ENCODE peak calls at places on chromosomes 13 and 19, in six cellular contexts. One of them, this sample, is unnamed.

GRCh38 chr19:2207991-2208860 is 27.9 kb downstream of the PLEKHJ1 start:
- DNase-seq in CD8-positive, alpha-beta memory T cell: no peak
- DNase-seq in lung: no peak
- DNase-seq in OCI-LY7: peak; percentile 56
- DNase-seq in caudate nucleus: peak; percentile 9
- DNase-seq in AML-193: no peak
- DNase-seq in this sample: peak; percentile 68

GRCh38 chr13:52001120-52001731 is 10.0 kb downstream of the ATP7B start:
- DNase-seq in lung: no peak
- DNase-seq in caudate nucleus: no peak
- DNase-seq in AML-193: peak; percentile 79
- DNase-seq in CD8-positive, alpha-beta memory T cell: peak; percentile 33
- DNase-seq in OCI-LY7: peak; percentile 75
- DNase-seq in this sample: no peak

GRCh38 chr19:20413705-20414104 is 151.9 kb downstream of the ZNF737 start:
- DNase-seq in AML-193: no peak
- DNase-seq in lung: no peak
- DNase-seq in caudate nucleus: no peak
- DNase-seq in CD8-positive, alpha-beta memory T cell: no peak
- DNase-seq in OCI-LY7: no peak
- DNase-seq in this sample: no peak

GRCh38 chr19:32539240-32539916 is 41.6 kb upstream of the PDCD5 start:
- DNase-seq in lung: no peak
- DNase-seq in CD8-positive, alpha-beta memory T cell: no peak
- DNase-seq in caudate nucleus: no peak
- DNase-seq in AML-193: no peak
- DNase-seq in OCI-LY7: no peak
- DNase-seq in this sample: no peak

GRCh38 chr13:42153371-42153770 is 104.9 kb downstream of the DGKH start:
- DNase-seq in OCI-LY7: no peak
- DNase-seq in AML-193: no peak
- DNase-seq in caudate nucleus: no peak
- DNase-seq in CD8-positive, alpha-beta memory T cell: no peak
- DNase-seq in lung: no peak
- DNase-seq in this sample: no peak

GRCh38 chr13:41767801-41768200 is 193.1 kb downstream of the VWA8 start:
- DNase-seq in AML-193: no peak
- DNase-seq in caudate nucleus: no peak
- DNase-seq in lung: no peak
- DNase-seq in CD8-positive, alpha-beta memory T cell: no peak
- DNase-seq in OCI-LY7: no peak
- DNase-seq in this sample: no peak

GRCh38 chr19:2774083-2774679 is 8.9 kb downstream of the SGTA start:
- DNase-seq in lung: no peak
- DNase-seq in CD8-positive, alpha-beta memory T cell: no peak
- DNase-seq in OCI-LY7: peak; percentile 63
- DNase-seq in AML-193: no peak
- DNase-seq in caudate nucleus: no peak
- DNase-seq in this sample: no peak

GRCh38 chr19:10872551-10873107 is 1.3 kb downstream of the CARM1 start:
- DNase-seq in CD8-positive, alpha-beta memory T cell: no peak
- DNase-seq in lung: no peak
- DNase-seq in caudate nucleus: no peak
- DNase-seq in AML-193: no peak
- DNase-seq in OCI-LY7: no peak
- DNase-seq in this sample: no peak

GRCh38 chr19:3980353-3981251 is 4.7 kb downstream of the EEF2 start:
- DNase-seq in AML-193: no peak
- DNase-seq in OCI-LY7: no peak
- DNase-seq in caudate nucleus: no peak
- DNase-seq in lung: no peak
- DNase-seq in CD8-positive, alpha-beta memory T cell: no peak
- DNase-seq in this sample: no peak

GRCh38 chr13:113905018-113905417 is 41.1 kb upstream of the GAS6 start:
- DNase-seq in AML-193: no peak
- DNase-seq in CD8-positive, alpha-beta memory T cell: no peak
- DNase-seq in OCI-LY7: no peak
- DNase-seq in lung: peak; percentile 11
- DNase-seq in caudate nucleus: no peak
- DNase-seq in this sample: no peak

GRCh38 chr19:38392707-38393308 is 4.3 kb downstream of the SPRED3 start:
- DNase-seq in CD8-positive, alpha-beta memory T cell: no peak
- DNase-seq in caudate nucleus: no peak
- DNase-seq in OCI-LY7: no peak
- DNase-seq in lung: no peak
- DNase-seq in AML-193: no peak
- DNase-seq in this sample: no peak

GRCh38 chr19:4976412-4977298 is 7.7 kb downstream of the KDM4B start:
- DNase-seq in OCI-LY7: no peak
- DNase-seq in CD8-positive, alpha-beta memory T cell: no peak
- DNase-seq in caudate nucleus: peak; percentile 69
- DNase-seq in lung: peak; percentile 80
- DNase-seq in AML-193: peak; percentile 99
- DNase-seq in this sample: no peak

GRCh38 chr19:17333611-17334413 is 843 bp downstream of the ANO8 start:
- DNase-seq in AML-193: peak; percentile 66
- DNase-seq in CD8-positive, alpha-beta memory T cell: peak; percentile 44
- DNase-seq in caudate nucleus: peak; percentile 57
- DNase-seq in lung: peak; percentile 53
- DNase-seq in OCI-LY7: peak; percentile 47
- DNase-seq in this sample: no peak

GRCh38 chr19:54045771-54046170 is 17.9 kb downstream of the VSTM1 start:
- DNase-seq in OCI-LY7: no peak
- DNase-seq in CD8-positive, alpha-beta memory T cell: no peak
- DNase-seq in AML-193: no peak
- DNase-seq in lung: no peak
- DNase-seq in caudate nucleus: no peak
- DNase-seq in this sample: no peak

GRCh38 chr19:16527971-16528521 is 14.2 kb downstream of the CHERP start:
- DNase-seq in caudate nucleus: no peak
- DNase-seq in AML-193: peak; percentile 21
- DNase-seq in CD8-positive, alpha-beta memory T cell: peak; percentile 36
- DNase-seq in OCI-LY7: peak; percentile 37
- DNase-seq in lung: no peak
- DNase-seq in this sample: peak; percentile 24

GRCh38 chr19:46728208-46728607 is 11.3 kb upstream of the PRKD2 start:
- DNase-seq in CD8-positive, alpha-beta memory T cell: no peak
- DNase-seq in lung: no peak
- DNase-seq in caudate nucleus: no peak
- DNase-seq in OCI-LY7: no peak
- DNase-seq in AML-193: no peak
- DNase-seq in this sample: no peak

GRCh38 chr19:35261356-35262100 is 7.2 kb upstream of the USF2 start:
- DNase-seq in AML-193: no peak
- DNase-seq in lung: no peak
- DNase-seq in OCI-LY7: no peak
- DNase-seq in CD8-positive, alpha-beta memory T cell: no peak
- DNase-seq in caudate nucleus: no peak
- DNase-seq in this sample: no peak

GRCh38 chr13:27000686-27001085 is 170.9 kb downstream of the USP12 start:
- DNase-seq in OCI-LY7: no peak
- DNase-seq in caudate nucleus: no peak
- DNase-seq in lung: no peak
- DNase-seq in CD8-positive, alpha-beta memory T cell: no peak
- DNase-seq in AML-193: no peak
- DNase-seq in this sample: no peak

GRCh38 chr19:29653398-29653797 is 11.9 kb upstream of the PLEKHF1 start:
- DNase-seq in AML-193: no peak
- DNase-seq in lung: no peak
- DNase-seq in OCI-LY7: no peak
- DNase-seq in CD8-positive, alpha-beta memory T cell: no peak
- DNase-seq in caudate nucleus: no peak
- DNase-seq in this sample: no peak

GRCh38 chr19:12156254-12157058 is at the start of gene ZNF625:
- DNase-seq in lung: peak; percentile 88
- DNase-seq in caudate nucleus: peak; percentile 87
- DNase-seq in OCI-LY7: peak; percentile 79
- DNase-seq in AML-193: peak; percentile 55
- DNase-seq in CD8-positive, alpha-beta memory T cell: no peak
- DNase-seq in this sample: peak; percentile 89

GRCh38 chr13:93751117-93751516 is 524.5 kb downstream of the GPC6 start:
- DNase-seq in AML-193: no peak
- DNase-seq in CD8-positive, alpha-beta memory T cell: no peak
- DNase-seq in caudate nucleus: no peak
- DNase-seq in OCI-LY7: no peak
- DNase-seq in lung: no peak
- DNase-seq in this sample: no peak

GRCh38 chr19:41908724-41909464 is 19.4 kb downstream of the ERFL start:
- DNase-seq in lung: no peak
- DNase-seq in CD8-positive, alpha-beta memory T cell: no peak
- DNase-seq in AML-193: no peak
- DNase-seq in OCI-LY7: no peak
- DNase-seq in caudate nucleus: no peak
- DNase-seq in this sample: no peak

GRCh38 chr19:40089462-40089861 is 1.3 kb downstream of the ZNF780A start:
- DNase-seq in AML-193: no peak
- DNase-seq in OCI-LY7: peak; percentile 3
- DNase-seq in caudate nucleus: no peak
- DNase-seq in CD8-positive, alpha-beta memory T cell: peak; percentile 1
- DNase-seq in lung: no peak
- DNase-seq in this sample: no peak

GRCh38 chr19:19103167-19103566 is 35.1 kb downstream of the TMEM161A start:
- DNase-seq in OCI-LY7: no peak
- DNase-seq in lung: no peak
- DNase-seq in AML-193: no peak
- DNase-seq in CD8-positive, alpha-beta memory T cell: no peak
- DNase-seq in caudate nucleus: no peak
- DNase-seq in this sample: no peak

GRCh38 chr13:42875448-42876269 is 94.3 kb downstream of the FAM216B start:
- DNase-seq in lung: no peak
- DNase-seq in CD8-positive, alpha-beta memory T cell: no peak
- DNase-seq in AML-193: no peak
- DNase-seq in OCI-LY7: no peak
- DNase-seq in caudate nucleus: no peak
- DNase-seq in this sample: peak; percentile 13